ENCODE peak calls at places on chromosomes 5 and 9, in four cellular contexts. L is K562, M is GM12878, E is HepG2. T is an unnamed sample.

GRCh38 chr5:111857067-111857466 is 100.1 kb upstream of the NREP start:
- DNase-seq in L (no peak), E (no peak), M (no peak), T (no peak)

GRCh38 chr5:465591-466403 is 22.8 kb downstream of the EXOC3 start:
- DNase-seq in L (no peak), E (no peak), M (no peak), T (no peak)

GRCh38 chr5:160835376-160835775 is 16.6 kb downstream of the ATP10B start:
- DNase-seq in L (no peak), M (no peak), E (no peak), T (no peak)

GRCh38 chr9:3912260-3912659 is 386.5 kb upstream of the RFX3 start:
- DNase-seq in M (no peak), L (no peak), E (no peak), T (no peak)

GRCh38 chr9:12426198-12426864 is 266.9 kb upstream of the TYRP1 start:
- DNase-seq in E (no peak), L (no peak), M (no peak), T (peak)

GRCh38 chr9:81823672-81824554 is 104.3 kb upstream of the SPATA31D4 start:
- DNase-seq in L (no peak), M (no peak), E (no peak), T (no peak)

GRCh38 chr9:86668488-86668887 is 278.8 kb downstream of the GAS1 start:
- DNase-seq in L (no peak), M (no peak), E (no peak), T (no peak)

GRCh38 chr9:137499858-137500661 is 40.9 kb upstream of the NSMF start:
- DNase-seq in M (no peak), L (no peak), E (no peak), T (no peak)

GRCh38 chr5:151340004-151340403 is 7.4 kb downstream of the SLC36A2 start:
- DNase-seq in M (no peak), L (no peak), E (no peak), T (no peak)

GRCh38 chr9:72145093-72145492 is 4.1 kb upstream of the GDA start:
- DNase-seq in L (no peak), E (no peak), M (no peak), T (no peak)

GRCh38 chr9:18429065-18429464 is 44.9 kb upstream of the ADAMTSL1 start:
- DNase-seq in L (no peak), M (no peak), E (no peak), T (no peak)

GRCh38 chr9:93578844-93579243 is 2.5 kb downstream of the PHF2 start:
- DNase-seq in M (no peak), L (no peak), E (no peak), T (no peak)

GRCh38 chr9:1979815-1980367 is 35.3 kb upstream of the SMARCA2 start:
- DNase-seq in E (no peak), L (no peak), M (peak), T (no peak)

GRCh38 chr9:127715443-127716337 is at the start of the genes PTRH1 and TTC16:
- DNase-seq in E (peak), M (peak), L (peak), T (peak)

GRCh38 chr5:140372971-140373487 is 13.0 kb downstream of the SLC4A9 start:
- DNase-seq in L (peak), M (no peak), E (peak), T (peak)

GRCh38 chr9:97873877-97874276 is 20.9 kb downstream of the FOXE1 start:
- DNase-seq in M (no peak), E (no peak), L (no peak), T (no peak)

GRCh38 chr5:116572375-116573278 is 2.0 kb downstream of the SEMA6A start:
- DNase-seq in L (no peak), E (no peak), M (no peak), T (peak)

GRCh38 chr5:77558266-77558665 is 66.2 kb upstream of the WDR41 start:
- DNase-seq in L (no peak), M (no peak), E (no peak), T (peak)

GRCh38 chr5:77561965-77562364 is 69.8 kb upstream of the WDR41 start:
- DNase-seq in M (no peak), L (no peak), E (no peak), T (no peak)

GRCh38 chr5:77563475-77563874 is 71.4 kb upstream of the WDR41 start:
- DNase-seq in L (no peak), E (no peak), M (no peak), T (no peak)

DNA sequence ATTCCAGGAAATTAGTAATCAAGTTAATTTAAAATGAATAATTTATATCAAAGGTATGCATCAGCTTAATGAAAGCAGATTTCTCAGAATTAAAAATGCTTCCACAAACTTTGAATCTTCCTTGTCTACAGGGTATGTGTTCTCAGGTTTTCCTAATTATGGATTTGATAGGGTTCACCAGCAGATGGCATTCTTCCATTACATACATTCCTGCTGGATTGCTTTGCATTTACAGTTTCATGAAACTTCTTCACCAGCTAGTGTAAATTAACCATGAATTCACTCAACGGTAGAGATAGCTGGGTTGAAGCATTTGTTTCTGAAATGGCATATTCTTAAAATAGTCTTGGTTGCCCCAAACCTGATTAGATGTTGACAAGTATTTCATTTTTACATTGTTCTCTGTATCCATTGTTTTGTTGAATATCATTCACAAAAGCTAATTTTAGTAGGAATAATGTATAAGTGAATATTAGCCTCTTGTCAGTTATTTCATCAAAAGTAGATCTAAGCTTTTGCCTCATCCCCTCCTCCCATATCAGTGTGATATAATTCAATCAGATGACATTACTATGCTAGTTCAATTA is 68.7 kb upstream of the WDR41 start:
- DNase-seq in E (peak), L (peak), M (peak), T (peak)
- TF ChIP-seq FOXM1 in E (no peak), L (no peak), M (no peak), T (no peak)

DNA sequence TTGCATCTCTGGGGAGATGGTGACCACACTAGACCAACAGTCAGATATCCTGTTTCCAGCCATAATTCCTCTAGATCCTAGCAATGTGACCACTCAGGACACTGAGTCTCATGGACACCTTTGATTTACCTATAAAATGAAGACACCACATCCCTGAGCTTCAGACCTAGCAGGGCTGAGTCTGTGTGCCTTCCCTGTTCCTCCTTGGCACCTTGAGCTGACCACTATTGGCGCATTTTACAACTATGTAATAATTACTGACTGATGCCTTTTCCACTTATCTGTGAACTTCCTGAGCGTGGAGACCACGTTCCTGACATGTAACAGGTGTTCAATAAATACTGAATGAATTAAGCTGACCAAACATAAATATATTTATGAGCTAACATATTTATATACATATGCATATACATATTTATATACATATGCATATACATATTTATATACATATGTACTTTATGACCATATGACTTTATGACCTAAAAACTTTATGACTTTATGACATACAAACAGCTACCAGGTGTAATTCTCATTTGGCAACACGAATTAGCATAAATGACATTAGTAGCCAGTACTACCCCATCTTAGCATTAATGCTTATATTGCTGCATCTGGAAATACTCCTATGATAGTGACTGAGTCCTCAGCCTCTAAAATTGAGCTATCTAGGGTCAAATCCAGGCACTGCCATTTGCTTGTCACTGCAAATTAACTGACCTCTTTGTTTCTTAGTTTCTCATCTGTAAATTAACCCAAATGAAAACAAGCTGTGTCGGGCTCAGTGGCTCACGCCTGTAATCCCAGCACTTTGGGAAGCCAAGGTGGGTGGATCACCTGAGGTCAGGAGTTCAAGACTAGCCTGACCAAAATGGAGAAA is 150.6 kb downstream of the GNA14 start:
- DNase-seq in L (no peak), M (no peak), E (no peak), T (no peak)
- TF ChIP-seq FOXK2 in L (no peak), M (no peak), E (no peak), T (no peak)

GRCh38 chr5:154802050-154802449 is 46.9 kb downstream of the LARP1 start:
- DNase-seq in E (no peak), L (no peak), M (no peak), T (no peak)
- TF ChIP-seq SP1 in E (no peak), L (no peak), M (no peak), T (no peak)

GRCh38 chr9:116152390-116152789 is 1.2 kb upstream of the PAPPA start:
- DNase-seq in M (no peak), E (peak), L (peak), T (no peak)

GRCh38 chr9:116153765-116154333 is at the start of gene PAPPA:
- DNase-seq in L (no peak), M (no peak), E (no peak), T (no peak)

GRCh38 chr9:116151966-116152381 is 1.6 kb upstream of the PAPPA start:
- DNase-seq in E (no peak), L (no peak), M (no peak), T (no peak)

GRCh38 chr9:116154334-116154975 is 864 bp downstream of the PAPPA start:
- DNase-seq in M (no peak), L (no peak), E (no peak), T (peak)

GRCh38 chr9:116152941-116153764 is 438 bp upstream of the PAPPA start:
- DNase-seq in E (no peak), M (no peak), L (no peak), T (no peak)
- TF ChIP-seq FOXM1 in E (no peak), M (no peak), L (no peak), T (no peak)

GRCh38 chr5:176535655-176536131 is 1.5 kb downstream of the RNF44 start:
- DNase-seq in L (peak), M (no peak), E (peak), T (no peak)
- TF ChIP-seq FOXK2 in L (no peak), M (no peak), E (no peak), T (no peak)

DNA sequence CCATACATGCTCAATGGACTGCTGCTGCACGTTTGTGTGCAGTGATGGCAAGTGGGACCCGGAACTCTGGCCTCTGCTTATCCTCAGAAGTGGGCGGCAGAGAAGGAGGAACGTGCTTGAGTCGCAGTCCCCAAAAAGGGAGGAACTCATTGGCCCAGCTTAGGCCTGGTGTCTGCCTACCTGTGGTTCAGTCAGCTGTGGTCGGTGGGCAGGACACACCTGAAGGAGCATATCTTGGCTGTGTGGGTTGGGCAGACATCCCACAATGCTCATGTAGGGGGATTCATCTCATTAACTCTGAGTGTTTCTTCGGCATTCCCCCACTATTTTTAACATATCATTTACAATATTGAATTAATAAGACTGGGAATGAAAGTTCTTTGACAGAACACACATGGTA is 122.9 kb upstream of the IL12B start:
- DNase-seq in M (peak), E (no peak), L (no peak), T (no peak)
- TF ChIP-seq SP1 in M (no peak), E (no peak), L (no peak), T (no peak)

DNA sequence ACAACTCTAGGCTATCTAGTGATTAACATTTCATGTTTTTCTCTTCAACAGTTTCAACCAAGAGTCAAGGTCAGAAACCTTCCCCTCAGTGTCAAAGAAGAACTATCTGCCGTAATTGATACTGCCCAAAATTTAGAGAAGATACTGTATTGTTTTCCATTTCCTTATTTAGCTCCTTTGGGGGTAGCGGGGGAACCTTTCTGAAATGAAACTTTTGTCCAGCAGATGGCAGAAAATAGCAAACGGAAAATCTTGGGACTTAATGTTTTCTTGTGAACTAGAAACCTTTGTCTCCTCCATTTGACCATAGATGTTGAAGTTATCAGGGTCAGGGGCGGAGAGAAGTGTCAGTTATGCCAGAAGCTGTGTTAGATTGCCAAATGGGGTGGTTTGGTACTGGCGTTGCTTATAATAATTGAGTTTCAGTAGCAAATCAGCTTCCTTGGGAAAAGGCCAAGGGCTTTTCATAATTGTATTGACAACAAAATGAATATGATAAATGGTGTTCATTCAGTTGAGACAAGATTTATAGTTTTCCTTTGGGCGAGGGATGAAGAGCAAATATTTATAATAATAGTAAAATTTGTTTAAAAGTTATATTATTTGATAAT is 101.7 kb upstream of the TLX3 start:
- DNase-seq in M (no peak), L (peak), E (peak), T (peak)
- TF ChIP-seq FOXM1 in M (no peak), L (no peak), E (no peak), T (no peak)

DNA sequence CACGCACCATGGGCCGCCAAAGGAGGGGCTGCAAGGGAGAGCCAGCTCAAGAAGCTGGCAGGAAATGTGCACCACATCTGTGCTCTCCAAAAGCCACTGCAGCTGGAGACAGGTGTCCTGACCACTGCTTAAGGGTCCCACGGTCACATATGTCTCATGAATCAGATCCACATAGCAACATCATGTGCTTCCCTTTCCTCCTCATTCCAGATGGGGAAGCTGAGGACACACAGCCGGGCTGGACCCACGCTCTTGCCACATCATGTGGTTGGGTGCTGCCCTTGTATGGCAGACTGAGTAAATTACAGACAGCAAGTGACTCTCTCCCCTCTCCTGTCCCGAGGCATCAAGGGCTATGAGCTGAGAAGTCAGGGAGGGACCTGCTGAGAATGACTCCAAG is 58.3 kb downstream of the NSUN2 start:
- DNase-seq in M (no peak), E (no peak), L (no peak), T (no peak)
- TF ChIP-seq FOXK2 in M (no peak), E (no peak), L (no peak), T (no peak)